ENCODE peak calls at places on chromosomes 12 and 14, in ten cellular contexts. W is OCI-LY7, E is iris pigment epithelial cell, C is H9, R is Ammon's horn, M is mucosa of gallbladder, A is upper lobe of right lung, X is dorsolateral prefrontal cortex, Y is T-helper 2 cell, K is NCI-H1092. N is an unnamed sample.

GRCh38 chr12:105235747-105236476 is at the start of gene APPL2:
- DNase-seq in W (peak), E (peak), C (peak), R (peak), M (peak), A (peak), X (peak), Y (peak), K (peak), N (peak)

GRCh38 chr12:2003676-2004112 is 563 bp downstream of the DCP1B start:
- DNase-seq in W (peak), E (peak), C (no peak), R (no peak), M (no peak), A (no peak), X (no peak), Y (peak), K (no peak), N (no peak)

GRCh38 chr14:85528080-85528881 is 1.7 kb upstream of the FLRT2 start:
- DNase-seq in W (no peak), E (peak), C (peak), R (peak), M (peak), A (peak), X (peak), Y (no peak), K (no peak), N (peak)

GRCh38 chr14:68951800-68952540 is 27.1 kb downstream of the ACTN1 start:
- DNase-seq in W (no peak), E (no peak), C (no peak), R (no peak), M (no peak), A (no peak), X (no peak), Y (no peak), K (no peak), N (no peak)

GRCh38 chr12:114735011-114735410 is 51.0 kb upstream of the TBX3 start:
- DNase-seq in W (no peak), E (no peak), C (peak), R (no peak), M (no peak), A (no peak), X (no peak), Y (no peak), K (no peak), N (no peak)

GRCh38 chr14:21084988-21085853 is 13.2 kb downstream of the ZNF219 start:
- DNase-seq in W (no peak), E (peak), C (no peak), R (no peak), M (no peak), A (peak), X (no peak), Y (no peak), K (no peak), N (no peak)

GRCh38 chr12:2160043-2160442 is 107.3 kb downstream of the CACNA1C start:
- DNase-seq in W (no peak), E (no peak), C (no peak), R (no peak), M (no peak), A (no peak), X (no peak), Y (no peak), K (peak), N (no peak)

GRCh38 chr12:92424338-92424737 is 278.5 kb upstream of the PLEKHG7 start:
- DNase-seq in W (no peak), E (peak), C (peak), R (no peak), M (no peak), A (no peak), X (no peak), Y (no peak), K (no peak), N (no peak)

GRCh38 chr14:101228949-101229541 is 325.5 kb upstream of the RTL1 start:
- DNase-seq in W (no peak), E (no peak), C (peak), R (no peak), M (no peak), A (no peak), X (no peak), Y (no peak), K (no peak), N (peak)

GRCh38 chr14:55109846-55110245 is 19.2 kb upstream of the LGALS3 start:
- DNase-seq in W (no peak), E (no peak), C (no peak), R (no peak), M (no peak), A (no peak), X (no peak), Y (no peak), K (no peak), N (no peak)

GRCh38 chr12:50207424-50207823 is 40.3 kb upstream of the CERS5 start:
- DNase-seq in W (no peak), E (no peak), C (no peak), R (no peak), M (no peak), A (no peak), X (no peak), Y (no peak), K (no peak), N (peak)

GRCh38 chr14:105855893-105856675 is 329.7 kb downstream of the TMEM121 start:
- DNase-seq in W (peak), E (no peak), C (peak), R (no peak), M (no peak), A (peak), X (peak), Y (no peak), K (no peak), N (peak)

GRCh38 chr12:57837779-57838562 is 8.6 kb downstream of the CTDSP2 start:
- DNase-seq in W (peak), E (peak), C (peak), R (no peak), M (no peak), A (peak), X (no peak), Y (no peak), K (no peak), N (peak)

GRCh38 chr14:57486767-57487379 is 6.8 kb downstream of the CCDC198 start:
- DNase-seq in W (peak), E (peak), C (no peak), R (peak), M (peak), A (no peak), X (no peak), Y (no peak), K (peak), N (no peak)

GRCh38 chr12:14710632-14711324 is 14.4 kb upstream of the GUCY2C start:
- DNase-seq in W (no peak), E (no peak), C (no peak), R (no peak), M (no peak), A (no peak), X (no peak), Y (no peak), K (no peak), N (no peak)

GRCh38 chr12:89472508-89472907 is 52.1 kb downstream of the GALNT4 start:
- DNase-seq in W (no peak), E (peak), C (no peak), R (no peak), M (no peak), A (no peak), X (no peak), Y (no peak), K (no peak), N (no peak)

GRCh38 chr12:55730447-55730820 is 1.6 kb upstream of the CD63 start:
- DNase-seq in W (peak), E (no peak), C (no peak), R (no peak), M (no peak), A (no peak), X (no peak), Y (no peak), K (no peak), N (no peak)

GRCh38 chr12:124523071-124523470 is 44.3 kb downstream of the NCOR2 start:
- DNase-seq in W (no peak), E (no peak), C (no peak), R (peak), M (no peak), A (no peak), X (peak), Y (no peak), K (peak), N (no peak)

GRCh38 chr14:49621114-49621881 is 699 bp downstream of the MGAT2 start:
- DNase-seq in W (peak), E (peak), C (peak), R (peak), M (peak), A (peak), X (peak), Y (peak), K (peak), N (peak)

GRCh38 chr14:22099942-22100763 is 426.5 kb upstream of the OR4E1 start:
- DNase-seq in W (peak), E (peak), C (peak), R (peak), M (peak), A (no peak), X (peak), Y (peak), K (peak), N (peak)

GRCh38 chr12:3534511-3534910 is 43.5 kb downstream of the PRMT8 start:
- DNase-seq in W (no peak), E (no peak), C (peak), R (no peak), M (no peak), A (no peak), X (no peak), Y (no peak), K (peak), N (peak)

GRCh38 chr14:102777711-102778615 is 714 bp downstream of the TRAF3 start:
- DNase-seq in W (peak), E (peak), C (peak), R (peak), M (no peak), A (peak), X (no peak), Y (no peak), K (no peak), N (no peak)

GRCh38 chr14:28762290-28762948 is 4.2 kb upstream of the FOXG1 start:
- DNase-seq in W (no peak), E (no peak), C (no peak), R (no peak), M (no peak), A (no peak), X (no peak), Y (no peak), K (no peak), N (no peak)

GRCh38 chr14:37048666-37049071 is 123.7 kb downstream of the SLC25A21 start:
- DNase-seq in W (no peak), E (peak), C (no peak), R (no peak), M (no peak), A (no peak), X (no peak), Y (no peak), K (no peak), N (no peak)

GRCh38 chr14:88835661-88836060 is 11.2 kb downstream of the TTC8 start:
- DNase-seq in W (no peak), E (peak), C (no peak), R (no peak), M (no peak), A (no peak), X (no peak), Y (no peak), K (no peak), N (no peak)

GRCh38 chr12:5590316-5590715 is 158.4 kb downstream of the NTF3 start:
- DNase-seq in W (no peak), E (no peak), C (no peak), R (no peak), M (no peak), A (no peak), X (no peak), Y (no peak), K (no peak), N (peak)

N was measured in islet precursor cell.